ENCODE peak calls at places on chromosomes 6 and 20, in five cellular contexts. Q is HCT116, U is K562, R is HepG2, H is GM12878. X is an unnamed sample.

GRCh38 chr6:158290659-158291058 is 21.6 kb upstream of the TULP4 start:
- DNase-seq in R (no peak), U (no peak), Q (no peak), H (peak; percentile 39), X (no peak)

GRCh38 chr20:48567145-48567544 is 260.7 kb downstream of the PREX1 start:
- DNase-seq in H (no peak), U (no peak), R (no peak), Q (no peak), X (no peak)

GRCh38 chr6:160088069-160088773 is 33.4 kb upstream of the SLC22A1 start:
- DNase-seq in U (peak; percentile 43), R (peak; percentile 33), H (no peak), Q (peak; percentile 4), X (peak; percentile 69)

GRCh38 chr20:15902493-15902892 is 670.8 kb downstream of the KIF16B start:
- DNase-seq in U (peak; percentile 5), Q (no peak), H (no peak), R (no peak), X (peak; percentile 59)

GRCh38 chr6:38400764-38401163 is 239.0 kb downstream of the BTBD9 start:
- DNase-seq in R (no peak), U (no peak), H (no peak), Q (no peak), X (no peak)

GRCh38 chr6:92577077-92577719 is 842.2 kb downstream of the EPHA7 start:
- DNase-seq in H (no peak), Q (no peak), R (peak; percentile 52), U (no peak), X (no peak)

GRCh38 chr6:17045581-17046322 is 56.1 kb upstream of the STMND1 start:
- DNase-seq in Q (no peak), U (no peak), H (no peak), R (no peak), X (no peak)

GRCh38 chr6:7617954-7618764 is 28.2 kb downstream of the SNRNP48 start:
- DNase-seq in Q (no peak), U (no peak), R (no peak), H (peak; percentile 38), X (no peak)

GRCh38 chr6:14046476-14047068 is 71.0 kb upstream of the CD83 start:
- DNase-seq in H (no peak), R (peak; percentile 30), U (peak; percentile 70), Q (peak; percentile 51), X (peak; percentile 66)

GRCh38 chr6:91476000-91476399 is 889.1 kb upstream of the MAP3K7 start:
- DNase-seq in U (no peak), R (peak; percentile 7), H (no peak), Q (no peak), X (no peak)

GRCh38 chr6:136643850-136644596 is 93.8 kb upstream of the MAP7 start:
- DNase-seq in Q (peak; percentile 79), R (peak; percentile 65), U (peak; percentile 73), H (peak; percentile 40), X (peak; percentile 96)

GRCh38 chr20:11935754-11936551 is 18.3 kb downstream of the BTBD3 start:
- DNase-seq in R (peak; percentile 17), Q (no peak), H (no peak), U (no peak), X (no peak)

GRCh38 chr6:12354499-12354898 is 64.3 kb downstream of the EDN1 start:
- DNase-seq in R (no peak), H (peak; percentile 91), Q (no peak), U (no peak), X (peak; percentile 38)

GRCh38 chr20:63696628-63697356 is at the start of gene TNFRSF6B:
- DNase-seq in H (no peak), Q (no peak), U (no peak), R (no peak), X (no peak)

DNA sequence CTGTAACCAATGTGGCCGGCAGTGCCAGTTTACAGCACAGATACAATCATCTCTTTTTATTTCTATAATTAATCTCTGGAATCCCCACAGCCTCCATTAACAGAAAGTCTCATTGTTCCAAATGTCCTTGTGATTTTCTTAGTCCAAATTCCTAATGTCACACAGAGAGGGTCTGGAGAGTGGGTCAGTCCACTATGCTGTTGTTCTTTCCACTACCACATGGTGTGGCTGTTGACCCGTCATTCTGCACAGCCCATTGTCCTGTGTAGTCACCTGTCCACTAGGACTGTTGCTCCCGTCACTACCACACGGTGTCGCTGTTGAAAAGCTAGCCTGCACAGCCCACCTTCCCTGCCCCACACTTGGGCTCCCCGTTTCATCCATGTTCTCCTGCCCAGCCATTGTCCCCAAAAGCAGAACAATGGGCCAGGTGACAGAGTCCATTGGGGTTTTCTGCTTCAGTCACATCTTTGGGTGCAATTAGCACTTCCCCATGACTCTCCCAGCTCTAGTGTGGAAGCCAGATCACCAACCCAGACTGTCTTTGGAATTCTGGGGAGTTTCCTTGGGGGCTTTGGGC is 8.6 kb upstream of the LBP start:
- DNase-seq in R (peak; percentile 72), H (no peak), U (peak; percentile 85), Q (peak; percentile 74), X (peak; percentile 79)
- TF ChIP-seq ZNF274 in R (no peak), H (no peak), U (no peak), Q (no peak), X (no peak)

GRCh38 chr20:37519508-37520416 is 1.3 kb upstream of the NNAT start:
- DNase-seq in R (peak; percentile 70), H (no peak), Q (no peak), U (peak; percentile 55), X (no peak)
- H4K20me1 ChIP-seq in R (peaks cover 35% of the 10 kb centered on the region), H (no peaks in the 10 kb centered on the region), Q (no peaks in the 10 kb centered on the region), U (no peaks in the 10 kb centered on the region), X (peaks cover 33% of the 10 kb centered on the region)

DNA sequence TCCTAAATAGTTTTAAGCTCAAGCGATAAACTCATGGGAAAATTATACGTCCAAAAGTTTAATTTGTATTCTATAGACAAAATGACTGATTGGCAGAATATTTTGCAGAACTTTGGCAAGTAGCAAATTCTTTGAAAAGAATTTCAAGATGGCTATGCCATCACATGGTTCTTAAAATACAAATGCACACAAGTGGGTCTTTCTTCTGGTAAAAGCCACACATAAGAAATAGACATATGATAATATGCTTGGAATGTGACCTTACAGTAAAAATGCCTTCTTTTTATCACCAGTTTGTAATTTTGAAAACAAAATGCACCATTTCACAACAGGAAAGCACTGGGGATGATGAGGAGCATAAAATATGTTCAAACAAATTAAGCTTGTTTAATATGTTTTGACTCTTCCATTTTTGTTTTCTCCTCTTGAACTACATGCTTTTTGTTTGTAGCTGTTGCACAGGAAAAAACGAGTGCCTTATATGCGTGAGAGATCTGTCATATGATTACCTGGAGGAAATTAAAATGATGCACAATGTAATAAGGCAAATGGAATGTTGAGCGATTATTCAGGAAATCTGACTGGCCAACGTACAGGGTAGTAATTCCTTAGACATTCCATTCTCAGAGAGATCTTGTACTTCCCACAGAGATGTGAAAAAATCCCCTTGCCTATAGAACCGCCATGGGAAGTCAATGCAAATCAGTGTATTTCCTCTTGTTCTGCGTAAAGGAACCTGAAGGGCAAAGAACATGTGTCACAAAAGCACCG is 911.7 kb downstream of the TFAP2A start:
- DNase-seq in U (no peak), H (no peak), R (no peak), Q (no peak), X (no peak)
- TF ChIP-seq ZNF274 in U (no peak), H (no peak), R (no peak), Q (no peak), X (no peak)

DNA sequence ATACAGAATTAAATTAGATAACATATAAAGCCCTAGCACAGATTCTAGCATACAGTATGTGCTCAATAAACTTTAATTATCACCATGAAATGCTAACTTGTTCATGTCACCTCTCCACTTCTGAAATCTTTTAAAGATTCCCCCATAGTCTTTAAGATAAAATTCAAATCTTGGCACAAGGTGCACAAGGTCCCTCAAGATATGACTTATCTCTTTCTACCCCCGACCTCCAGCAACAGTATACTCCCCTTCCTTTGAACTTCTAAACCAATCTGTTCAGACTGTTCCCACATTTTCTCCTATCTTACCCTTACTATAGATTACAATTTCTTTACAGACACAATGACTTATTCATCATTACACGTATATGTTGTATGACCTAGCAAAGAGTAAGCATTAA is 29.0 kb downstream of the SEC63 start:
- DNase-seq in U (no peak), Q (no peak), H (no peak), R (no peak), X (no peak)
- H4K20me1 ChIP-seq in U (peaks cover 6% of the 10 kb centered on the region), Q (peaks cover 6% of the 10 kb centered on the region), H (peaks cover 4% of the 10 kb centered on the region), R (peaks cover 38% of the 10 kb centered on the region), X (no peaks in the 10 kb centered on the region)

GRCh38 chr6:27505209-27506027 is 32.5 kb upstream of the ZNF184 start:
- DNase-seq in H (peak; percentile 63), R (peak; percentile 86), U (peak; percentile 63), Q (peak; percentile 87), X (peak; percentile 78)

GRCh38 chr6:27502508-27503435 is 29.9 kb upstream of the ZNF184 start:
- DNase-seq in U (peak; percentile 66), H (peak; percentile 80), Q (peak; percentile 68), R (peak; percentile 74), X (peak; percentile 86)

GRCh38 chr6:27503436-27504030 is 30.6 kb upstream of the ZNF184 start:
- DNase-seq in H (peak; percentile 73), Q (peak; percentile 72), U (peak; percentile 74), R (peak; percentile 82), X (peak; percentile 96)

GRCh38 chr6:27500177-27500576 is 27.3 kb upstream of the ZNF184 start:
- DNase-seq in H (no peak), Q (no peak), R (no peak), U (no peak), X (no peak)

GRCh38 chr6:27501187-27501586 is 28.3 kb upstream of the ZNF184 start:
- DNase-seq in Q (no peak), U (no peak), H (no peak), R (no peak), X (no peak)
- TF ChIP-seq ZNF274 in Q (no peak), U (no peak), H (no peak), R (no peak), X (no peak)

DNA sequence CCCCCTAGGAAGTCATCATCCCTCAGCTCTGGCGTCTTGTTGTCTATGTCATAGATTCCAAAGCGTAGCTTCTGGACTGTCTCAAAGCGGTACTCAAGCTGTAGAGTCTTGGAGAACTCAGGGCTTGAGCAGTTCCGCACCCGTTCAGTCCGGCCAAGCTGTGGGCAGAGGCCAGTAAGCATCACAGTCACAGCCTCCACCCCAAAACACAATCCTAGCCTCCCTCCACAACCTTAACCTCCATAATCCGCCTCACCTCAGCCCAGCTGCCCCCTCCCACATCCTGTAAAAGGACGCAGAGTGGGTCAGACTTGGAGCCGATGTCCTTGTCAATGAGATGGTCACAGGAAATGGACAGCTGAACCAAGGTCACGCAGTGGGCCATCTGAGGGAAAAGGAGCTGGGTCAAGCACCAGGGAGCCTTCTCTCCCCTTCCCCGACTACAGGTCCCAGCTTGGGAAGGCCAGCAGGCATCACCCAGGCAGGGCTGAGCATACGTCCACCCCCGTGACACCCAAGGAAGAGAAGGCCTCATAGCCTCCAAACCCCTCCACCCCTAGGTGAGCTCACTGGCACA is 17.0 kb downstream of the SPAG4 start:
- DNase-seq in R (no peak), Q (no peak), U (no peak), H (no peak), X (no peak)
- H4K20me1 ChIP-seq in R (peaks cover 42% of the 10 kb centered on the region), Q (no peaks in the 10 kb centered on the region), U (no peaks in the 10 kb centered on the region), H (no peaks in the 10 kb centered on the region), X (peaks cover 12% of the 10 kb centered on the region)